ENCODE peak calls at places on chromosomes 5 and 9, in eight cellular contexts. One of them, this sample, is unnamed.
A peak's percentile ranks its signal among the peaks of the same experiment; 100 is the strongest.

GRCh38 chr5:169695025-169695625 is 58.0 kb downstream of the DOCK2 start:
- DNase-seq in GM10248: no peak
- DNase-seq in RWPE1: no peak
- DNase-seq in progenitor cell of endocrine pancreas: no peak
- DNase-seq in B cell: no peak
- DNase-seq in uterus: no peak
- DNase-seq in BE2C: no peak
- DNase-seq in neural crest cell: no peak
- DNase-seq in this sample: no peak

GRCh38 chr5:172868924-172869565 is 35.0 kb downstream of the ERGIC1 start:
- DNase-seq in B cell: no peak
- DNase-seq in progenitor cell of endocrine pancreas: no peak
- DNase-seq in neural crest cell: no peak
- DNase-seq in RWPE1: peak; percentile 75
- DNase-seq in BE2C: peak; percentile 53
- DNase-seq in uterus: peak; percentile 91
- DNase-seq in GM10248: no peak
- DNase-seq in this sample: no peak

GRCh38 chr9:93037476-93037971 is 21.0 kb upstream of the SUSD3 start:
- DNase-seq in B cell: no peak
- DNase-seq in progenitor cell of endocrine pancreas: no peak
- DNase-seq in BE2C: no peak
- DNase-seq in neural crest cell: no peak
- DNase-seq in RWPE1: no peak
- DNase-seq in uterus: no peak
- DNase-seq in GM10248: no peak
- DNase-seq in this sample: no peak

GRCh38 chr9:1989500-1989899 is 25.6 kb upstream of the SMARCA2 start:
- DNase-seq in neural crest cell: no peak
- DNase-seq in GM10248: no peak
- DNase-seq in BE2C: no peak
- DNase-seq in B cell: no peak
- DNase-seq in RWPE1: no peak
- DNase-seq in uterus: no peak
- DNase-seq in progenitor cell of endocrine pancreas: no peak
- DNase-seq in this sample: no peak

GRCh38 chr5:78533356-78533755 is 115.2 kb downstream of the LHFPL2 start:
- DNase-seq in uterus: no peak
- DNase-seq in GM10248: peak; percentile 46
- DNase-seq in BE2C: no peak
- DNase-seq in progenitor cell of endocrine pancreas: no peak
- DNase-seq in RWPE1: no peak
- DNase-seq in neural crest cell: no peak
- DNase-seq in B cell: no peak
- DNase-seq in this sample: no peak

GRCh38 chr9:4382722-4383317 is 83.0 kb upstream of the GLIS3 start:
- DNase-seq in BE2C: no peak
- DNase-seq in RWPE1: peak; percentile 10
- DNase-seq in neural crest cell: peak; percentile 5
- DNase-seq in progenitor cell of endocrine pancreas: no peak
- DNase-seq in uterus: no peak
- DNase-seq in B cell: no peak
- DNase-seq in GM10248: peak; percentile 25
- DNase-seq in this sample: no peak

GRCh38 chr5:158868570-158868969 is 231.1 kb downstream of the EBF1 start:
- DNase-seq in BE2C: no peak
- DNase-seq in B cell: no peak
- DNase-seq in GM10248: no peak
- DNase-seq in uterus: no peak
- DNase-seq in progenitor cell of endocrine pancreas: no peak
- DNase-seq in neural crest cell: no peak
- DNase-seq in RWPE1: no peak
- DNase-seq in this sample: no peak

GRCh38 chr5:36657563-36657995 is 51.2 kb downstream of the SLC1A3 start:
- DNase-seq in GM10248: no peak
- DNase-seq in neural crest cell: no peak
- DNase-seq in progenitor cell of endocrine pancreas: no peak
- DNase-seq in uterus: peak; percentile 34
- DNase-seq in RWPE1: peak; percentile 90
- DNase-seq in BE2C: no peak
- DNase-seq in B cell: no peak
- DNase-seq in this sample: no peak

GRCh38 chr5:78482948-78483347 is 122.5 kb downstream of the SCAMP1 start:
- DNase-seq in neural crest cell: no peak
- DNase-seq in BE2C: no peak
- DNase-seq in RWPE1: no peak
- DNase-seq in uterus: no peak
- DNase-seq in GM10248: no peak
- DNase-seq in B cell: no peak
- DNase-seq in progenitor cell of endocrine pancreas: no peak
- DNase-seq in this sample: no peak

GRCh38 chr5:56607551-56607950 is 207.8 kb upstream of the MAP3K1 start:
- DNase-seq in RWPE1: peak; percentile 55
- DNase-seq in GM10248: no peak
- DNase-seq in uterus: no peak
- DNase-seq in B cell: no peak
- DNase-seq in progenitor cell of endocrine pancreas: no peak
- DNase-seq in BE2C: no peak
- DNase-seq in neural crest cell: no peak
- DNase-seq in this sample: no peak

GRCh38 chr9:4579011-4579410 is 83.1 kb upstream of the PLPP6 start:
- DNase-seq in GM10248: no peak
- DNase-seq in RWPE1: no peak
- DNase-seq in B cell: no peak
- DNase-seq in neural crest cell: no peak
- DNase-seq in BE2C: no peak
- DNase-seq in uterus: no peak
- DNase-seq in progenitor cell of endocrine pancreas: no peak
- DNase-seq in this sample: no peak

GRCh38 chr9:86512929-86513328 is 158.7 kb upstream of the TUT7 start:
- DNase-seq in B cell: no peak
- DNase-seq in GM10248: no peak
- DNase-seq in BE2C: no peak
- DNase-seq in RWPE1: no peak
- DNase-seq in progenitor cell of endocrine pancreas: no peak
- DNase-seq in neural crest cell: no peak
- DNase-seq in uterus: no peak
- DNase-seq in this sample: no peak

GRCh38 chr9:87602933-87603643 is 105.4 kb downstream of the DAPK1 start:
- DNase-seq in RWPE1: no peak
- DNase-seq in uterus: no peak
- DNase-seq in neural crest cell: no peak
- DNase-seq in BE2C: no peak
- DNase-seq in B cell: no peak
- DNase-seq in progenitor cell of endocrine pancreas: no peak
- DNase-seq in GM10248: no peak
- DNase-seq in this sample: no peak

DNA sequence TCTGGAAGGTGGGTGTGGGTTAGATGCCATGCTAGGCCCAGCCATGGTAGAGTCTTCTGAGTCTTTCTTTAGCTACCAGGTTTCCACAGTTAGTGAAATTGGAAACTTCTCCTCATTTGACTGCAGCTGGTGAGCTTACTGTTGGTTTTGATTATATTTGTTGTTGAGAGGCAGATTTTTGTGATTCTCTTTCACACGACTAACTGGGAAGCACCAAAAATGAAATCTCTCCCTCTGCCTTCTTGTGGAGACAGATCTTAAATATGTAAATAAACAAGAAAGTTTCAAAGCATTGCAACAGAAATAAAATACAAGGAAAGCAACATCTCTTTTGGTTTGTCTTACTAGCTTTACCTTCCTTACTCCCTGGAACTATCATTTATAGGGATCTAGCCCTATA is 122.2 kb downstream of the CEMIP2 start:
- DNase-seq in RWPE1: no peak
- DNase-seq in BE2C: no peak
- DNase-seq in neural crest cell: no peak
- DNase-seq in uterus: no peak
- DNase-seq in GM10248: no peak
- DNase-seq in B cell: no peak
- DNase-seq in progenitor cell of endocrine pancreas: no peak
- DNase-seq in this sample: no peak
- TF ChIP-seq CTCF in RWPE1: no peak
- TF ChIP-seq CTCF in BE2C: no peak
- TF ChIP-seq CTCF in neural crest cell: no peak
- TF ChIP-seq CTCF in uterus: no peak
- TF ChIP-seq CTCF in GM10248: no peak
- TF ChIP-seq CTCF in B cell: no peak
- TF ChIP-seq CTCF in progenitor cell of endocrine pancreas: no peak
- TF ChIP-seq CTCF in this sample: no peak

DNA sequence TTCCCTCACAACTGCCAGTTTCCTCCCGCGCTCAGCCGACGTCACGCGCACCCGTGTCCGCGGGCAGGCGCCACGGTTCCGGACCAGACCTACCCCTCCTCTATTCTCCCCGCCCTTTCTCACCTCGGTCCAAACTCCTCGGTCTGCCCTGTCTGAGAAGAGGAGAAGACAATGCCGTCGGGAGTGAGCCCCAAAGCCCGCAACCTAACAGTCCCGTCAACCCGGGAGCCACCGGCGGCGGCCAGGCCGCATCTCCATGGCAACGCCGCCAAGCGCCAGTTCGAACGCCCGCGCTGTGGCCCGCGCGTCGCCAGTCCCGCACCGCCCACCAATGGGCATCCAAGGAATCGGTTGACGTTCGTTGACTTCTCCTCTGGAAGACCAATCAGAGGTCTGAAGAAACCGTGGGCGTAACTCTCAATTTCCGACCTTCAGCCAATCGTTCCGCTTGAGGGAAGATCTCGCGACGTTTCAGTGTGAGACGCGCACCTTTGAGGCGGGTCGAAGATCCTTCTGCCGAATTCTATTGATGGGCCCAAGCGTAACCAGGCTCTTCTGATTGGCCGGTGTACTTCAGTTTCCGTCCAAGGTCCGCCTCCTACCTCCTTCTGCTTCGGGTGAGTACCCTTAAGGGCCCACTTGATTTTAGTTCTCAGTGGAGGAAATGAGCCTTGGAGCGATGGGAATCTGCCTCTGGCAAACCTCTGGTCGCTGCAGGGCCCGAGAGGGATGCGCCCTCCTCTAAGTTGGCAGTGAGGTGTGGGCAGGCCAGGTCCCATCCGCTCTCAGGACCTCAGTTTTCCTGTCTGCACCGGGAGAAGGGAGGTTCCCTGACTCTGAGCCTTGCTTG is at the start of the genes KIF24 and NUDT2:
- DNase-seq in uterus: peak; percentile 96
- DNase-seq in neural crest cell: peak; percentile 89
- DNase-seq in progenitor cell of endocrine pancreas: peak; percentile 91
- DNase-seq in BE2C: peak; percentile 97
- DNase-seq in B cell: peak; percentile 98
- DNase-seq in RWPE1: peak; percentile 99
- DNase-seq in GM10248: peak; percentile 96
- DNase-seq in this sample: peak; percentile 95
- TF ChIP-seq CTCF in uterus: no peak
- TF ChIP-seq CTCF in neural crest cell: no peak
- TF ChIP-seq CTCF in progenitor cell of endocrine pancreas: no peak
- TF ChIP-seq CTCF in BE2C: no peak
- TF ChIP-seq CTCF in B cell: no peak
- TF ChIP-seq CTCF in RWPE1: no peak
- TF ChIP-seq CTCF in GM10248: no peak
- TF ChIP-seq CTCF in this sample: no peak

DNA sequence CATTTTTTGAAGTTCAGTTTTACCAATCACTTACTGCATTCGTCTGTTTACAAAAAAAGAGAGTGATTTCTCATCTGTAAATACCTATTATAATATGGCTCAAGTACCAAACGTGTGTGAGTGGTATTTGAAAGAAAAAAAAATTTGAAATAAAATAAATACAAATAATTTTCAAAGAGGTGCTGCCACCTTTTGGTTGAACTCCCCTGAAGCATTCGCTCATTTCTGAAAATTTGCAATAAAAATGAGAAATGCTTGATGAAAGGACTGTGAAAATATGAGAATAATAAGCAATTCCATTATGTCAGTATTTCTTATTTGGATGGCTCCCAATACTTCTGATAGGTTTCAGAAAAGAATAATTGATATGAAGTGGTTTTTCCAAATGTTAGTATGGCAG is 409.9 kb downstream of the CTNND2 start:
- DNase-seq in BE2C: no peak
- DNase-seq in uterus: no peak
- DNase-seq in progenitor cell of endocrine pancreas: no peak
- DNase-seq in B cell: no peak
- DNase-seq in GM10248: no peak
- DNase-seq in neural crest cell: no peak
- DNase-seq in RWPE1: no peak
- DNase-seq in this sample: no peak
- TF ChIP-seq CTCF in BE2C: no peak
- TF ChIP-seq CTCF in uterus: no peak
- TF ChIP-seq CTCF in progenitor cell of endocrine pancreas: peak; percentile 45
- TF ChIP-seq CTCF in B cell: no peak
- TF ChIP-seq CTCF in GM10248: no peak
- TF ChIP-seq CTCF in neural crest cell: peak; percentile 60
- TF ChIP-seq CTCF in RWPE1: peak; percentile 13
- TF ChIP-seq CTCF in this sample: peak; percentile 31

DNA sequence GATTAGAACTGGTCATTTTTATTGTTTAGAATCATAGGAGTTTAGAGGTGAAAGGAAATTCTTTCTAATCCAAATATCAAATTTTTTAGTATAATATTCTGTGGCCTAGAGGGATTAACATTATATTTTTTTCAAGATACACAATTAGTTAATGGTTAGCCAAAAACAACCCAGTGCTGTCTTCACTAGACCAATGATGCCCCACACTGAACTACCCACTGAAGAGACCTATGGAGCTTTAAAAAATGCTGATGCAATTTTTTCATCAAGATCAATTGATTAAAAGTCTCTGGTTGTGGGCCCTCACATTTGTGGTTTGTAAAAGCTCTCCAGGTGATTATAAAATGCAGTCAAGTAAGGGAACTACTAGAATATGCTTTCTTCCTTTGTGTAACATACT is 274.1 kb upstream of the C9orf72 start:
- DNase-seq in BE2C: no peak
- DNase-seq in B cell: no peak
- DNase-seq in uterus: no peak
- DNase-seq in neural crest cell: no peak
- DNase-seq in GM10248: no peak
- DNase-seq in RWPE1: no peak
- DNase-seq in progenitor cell of endocrine pancreas: no peak
- DNase-seq in this sample: no peak
- TF ChIP-seq CTCF in BE2C: no peak
- TF ChIP-seq CTCF in B cell: no peak
- TF ChIP-seq CTCF in uterus: no peak
- TF ChIP-seq CTCF in neural crest cell: no peak
- TF ChIP-seq CTCF in GM10248: no peak
- TF ChIP-seq CTCF in RWPE1: no peak
- TF ChIP-seq CTCF in progenitor cell of endocrine pancreas: no peak
- TF ChIP-seq CTCF in this sample: no peak

GRCh38 chr5:68215208-68215887 is at the start of gene PIK3R1:
- DNase-seq in neural crest cell: peak; percentile 90
- DNase-seq in B cell: peak; percentile 93
- DNase-seq in RWPE1: peak; percentile 97
- DNase-seq in progenitor cell of endocrine pancreas: peak; percentile 93
- DNase-seq in uterus: peak; percentile 97
- DNase-seq in GM10248: peak; percentile 96
- DNase-seq in BE2C: peak; percentile 98
- DNase-seq in this sample: peak; percentile 96
- TF ChIP-seq CTCF in neural crest cell: peak; percentile 59
- TF ChIP-seq CTCF in B cell: peak; percentile 40
- TF ChIP-seq CTCF in RWPE1: peak; percentile 59
- TF ChIP-seq CTCF in progenitor cell of endocrine pancreas: peak; percentile 51
- TF ChIP-seq CTCF in uterus: peak; percentile 21
- TF ChIP-seq CTCF in GM10248: peak; percentile 5
- TF ChIP-seq CTCF in BE2C: peak; percentile 36
- TF ChIP-seq CTCF in this sample: peak; percentile 4